ENCODE peak calls at places on chromosomes 1 and 21, in ten cellular contexts. Z is CD4-positive, alpha-beta memory T cell; A is IMR-90; J is gastrocnemius medialis; V is GM23338; Q is DND-41; P is SK-N-SH; K is lung; I is ovary; O is stomach. F is an unnamed sample. For H3K27me3, the result is how much of the 10 kb centered on the place peaks cover.

GRCh38 chr1:219031821-219032220 is 141.9 kb upstream of the LYPLAL1 start:
- DNase-seq in Z (no peak), J (no peak), K (no peak), I (no peak), O (no peak), Q (no peak), A (no peak), V (no peak), P (no peak), F (no peak)

GRCh38 chr1:208137144-208137682 is 107.0 kb downstream of the PLXNA2 start:
- DNase-seq in O (no peak), K (no peak), A (peak), J (no peak), I (no peak), V (no peak), Z (no peak), P (no peak), Q (no peak), F (no peak)

GRCh38 chr1:37472281-37472680 is 2.1 kb upstream of the ZC3H12A start:
- DNase-seq in J (no peak), Q (no peak), Z (no peak), V (no peak), P (no peak), K (no peak), O (no peak), A (no peak), I (no peak), F (no peak)

GRCh38 chr1:196680107-196680506 is 28.3 kb downstream of the CFH start:
- DNase-seq in V (no peak), P (no peak), Z (no peak), A (peak), J (no peak), Q (no peak), I (no peak), K (no peak), O (no peak), F (no peak)

GRCh38 chr21:37870229-37870628 is 46.0 kb downstream of the KCNJ6 start:
- DNase-seq in K (no peak), V (no peak), Z (no peak), I (no peak), P (no peak), A (no peak), O (no peak), J (no peak), Q (no peak), F (no peak)

GRCh38 chr1:9701661-9702060 is 50.1 kb downstream of the PIK3CD start:
- DNase-seq in P (no peak), K (no peak), V (no peak), Q (no peak), O (no peak), A (no peak), Z (no peak), I (no peak), J (no peak), F (no peak)

GRCh38 chr21:31161157-31161556 is 122.9 kb upstream of the KRTAP19-8 start:
- DNase-seq in O (no peak), Q (no peak), I (no peak), Z (no peak), K (no peak), J (no peak), V (peak), P (peak), A (peak), F (no peak)

GRCh38 chr1:184838374-184838995 is 83.8 kb upstream of the EDEM3 start:
- DNase-seq in Z (no peak), A (peak), O (peak), J (peak), P (peak), Q (no peak), V (no peak), K (no peak), I (no peak), F (no peak)

GRCh38 chr1:84069236-84069845 is 70.4 kb upstream of the TTLL7 start:
- DNase-seq in K (no peak), Z (no peak), V (peak), A (no peak), P (no peak), Q (no peak), O (no peak), J (no peak), I (no peak), F (no peak)

GRCh38 chr21:34771512-34772028 is 102.8 kb downstream of the CLIC6 start:
- DNase-seq in Q (no peak), O (no peak), K (no peak), A (peak), V (no peak), P (no peak), Z (no peak), I (no peak), J (no peak), F (no peak)

GRCh38 chr1:36464605-36465393 is 615 bp upstream of the MRPS15 start:
- DNase-seq in A (peak), O (no peak), J (no peak), K (no peak), Q (no peak), Z (no peak), I (no peak), P (no peak), V (peak), F (no peak)

GRCh38 chr1:170601866-170602265 is 62.1 kb upstream of the PRRX1 start:
- DNase-seq in Z (no peak), A (no peak), K (no peak), J (no peak), Q (no peak), I (no peak), O (no peak), P (no peak), V (no peak), F (no peak)

GRCh38 chr1:159832309-159832708 is 5.6 kb downstream of the SLAMF8 start:
- DNase-seq in V (no peak), Z (no peak), K (no peak), A (no peak), J (no peak), I (no peak), O (no peak), P (no peak), Q (no peak), F (no peak)

GRCh38 chr1:2786329-2787162 is 14.9 kb downstream of the TTC34 start:
- DNase-seq in Q (peak), A (no peak), V (peak), O (peak), I (no peak), K (no peak), Z (peak), J (no peak), P (peak), F (peak)

GRCh38 chr21:25456672-25457071 is 150.6 kb downstream of the MRPL39 start:
- DNase-seq in I (no peak), Q (no peak), Z (no peak), K (no peak), V (no peak), J (no peak), O (peak), P (no peak), A (peak), F (no peak)

GRCh38 chr21:28922368-28922767 is 70.3 kb downstream of the LTN1 start:
- DNase-seq in V (peak), I (no peak), Q (no peak), K (no peak), P (no peak), J (no peak), A (no peak), Z (no peak), O (no peak), F (no peak)

GRCh38 chr1:17117451-17118265 is 1.6 kb downstream of the PADI2 start:
- DNase-seq in K (no peak), A (no peak), Z (no peak), Q (no peak), O (no peak), V (no peak), J (peak), P (no peak), I (no peak), F (no peak)

GRCh38 chr1:22611530-22611947 is 24.9 kb upstream of the C1QA start:
- DNase-seq in A (peak), Z (no peak), O (no peak), K (no peak), Q (peak), P (no peak), J (no peak), V (peak), I (peak), F (no peak)

GRCh38 chr1:9990944-9991343 is 6.1 kb upstream of the RBP7 start:
- DNase-seq in J (no peak), P (no peak), V (no peak), I (no peak), Z (no peak), A (no peak), O (no peak), K (no peak), Q (no peak), F (no peak)

GRCh38 chr1:45846931-45847330 is 43.5 kb downstream of the MAST2 start:
- DNase-seq in A (peak), I (no peak), J (no peak), Z (no peak), O (no peak), P (no peak), V (peak), K (no peak), Q (no peak), F (no peak)

GRCh38 chr1:243470492-243470891 is 214.7 kb downstream of the SDCCAG8 start:
- DNase-seq in A (no peak), P (no peak), Q (no peak), V (peak), O (no peak), J (no peak), K (no peak), Z (no peak), I (no peak), F (peak)

GRCh38 chr1:152630596-152630995 is 7.7 kb upstream of the LCE3A start:
- DNase-seq in J (no peak), Q (no peak), O (no peak), A (no peak), V (no peak), I (no peak), P (no peak), K (no peak), Z (no peak), F (no peak)

GRCh38 chr1:230878584-230878975 is 10.3 kb upstream of the C1orf198 start:
- DNase-seq in J (peak), A (peak), Z (no peak), V (no peak), I (no peak), O (no peak), Q (no peak), K (no peak), P (no peak), F (no peak)

GRCh38 chr21:32306021-32306780 is 7.5 kb downstream of the MRAP start:
- DNase-seq in Z (no peak), K (no peak), I (no peak), A (no peak), Q (no peak), O (no peak), V (peak), P (peak), J (no peak), F (peak)

GRCh38 chr1:198771562-198772153 is 132.8 kb downstream of the PTPRC start:
- DNase-seq in K (no peak), I (no peak), V (peak), J (no peak), O (no peak), Q (peak), Z (no peak), A (peak), P (peak), F (peak)

GRCh38 chr1:53987880-53988279 is 30.1 kb downstream of the LDLRAD1 start:
- DNase-seq in J (no peak), Z (no peak), V (no peak), I (no peak), Q (no peak), A (peak), K (no peak), O (no peak), P (no peak), F (no peak)

GRCh38 chr21:32508558-32508957 is 76.8 kb downstream of the TCP10L start:
- DNase-seq in J (no peak), Q (no peak), K (no peak), A (no peak), I (no peak), V (no peak), Z (no peak), P (no peak), O (no peak), F (no peak)

GRCh38 chr1:225450491-225451191 is 22.8 kb upstream of the LBR start:
- DNase-seq in A (no peak), I (peak), O (no peak), P (no peak), Z (no peak), V (no peak), Q (no peak), K (no peak), J (no peak), F (no peak)

GRCh38 chr1:97870574-97870973 is 50.3 kb downstream of the DPYD start:
- DNase-seq in I (no peak), Q (no peak), Z (no peak), P (no peak), J (no peak), V (peak), K (no peak), O (no peak), A (no peak), F (no peak)

GRCh38 chr1:172507741-172508140 is 25.2 kb upstream of the SUCO start:
- DNase-seq in J (no peak), Z (no peak), I (no peak), A (no peak), P (no peak), V (no peak), Q (no peak), O (no peak), K (no peak), F (no peak)

GRCh38 chr1:150017206-150017750 is 6.8 kb upstream of the OTUD7B start:
- DNase-seq in O (peak), I (no peak), V (peak), A (no peak), P (no peak), Z (no peak), K (peak), Q (no peak), J (no peak), F (peak)
- H3K27ac ChIP-seq in O (no peak), I (no peak), V (no peak), A (no peak), P (no peak), Z (no peak), K (no peak), Q (no peak), J (no peak), F (peak)

GRCh38 chr1:943545-944340 is 15.3 kb downstream of the NOC2L start:
- DNase-seq in P (no peak), Q (no peak), V (no peak), A (no peak), J (no peak), O (no peak), Z (no peak), K (no peak), I (no peak), F (no peak)

GRCh38 chr1:942411-942821 is 16.6 kb downstream of the NOC2L start:
- DNase-seq in Q (no peak), A (no peak), P (peak), I (no peak), K (no peak), J (no peak), O (no peak), Z (no peak), V (peak), F (no peak)

GRCh38 chr1:942864-943533 is 16.1 kb downstream of the NOC2L start:
- DNase-seq in A (peak), Q (no peak), P (no peak), J (no peak), V (no peak), I (peak), Z (no peak), O (no peak), K (peak), F (no peak)

GRCh38 chr1:945910-946565 is 13.0 kb downstream of the NOC2L start:
- DNase-seq in A (no peak), V (no peak), J (no peak), I (no peak), Z (no peak), O (no peak), P (no peak), K (no peak), Q (no peak), F (no peak)

DNA sequence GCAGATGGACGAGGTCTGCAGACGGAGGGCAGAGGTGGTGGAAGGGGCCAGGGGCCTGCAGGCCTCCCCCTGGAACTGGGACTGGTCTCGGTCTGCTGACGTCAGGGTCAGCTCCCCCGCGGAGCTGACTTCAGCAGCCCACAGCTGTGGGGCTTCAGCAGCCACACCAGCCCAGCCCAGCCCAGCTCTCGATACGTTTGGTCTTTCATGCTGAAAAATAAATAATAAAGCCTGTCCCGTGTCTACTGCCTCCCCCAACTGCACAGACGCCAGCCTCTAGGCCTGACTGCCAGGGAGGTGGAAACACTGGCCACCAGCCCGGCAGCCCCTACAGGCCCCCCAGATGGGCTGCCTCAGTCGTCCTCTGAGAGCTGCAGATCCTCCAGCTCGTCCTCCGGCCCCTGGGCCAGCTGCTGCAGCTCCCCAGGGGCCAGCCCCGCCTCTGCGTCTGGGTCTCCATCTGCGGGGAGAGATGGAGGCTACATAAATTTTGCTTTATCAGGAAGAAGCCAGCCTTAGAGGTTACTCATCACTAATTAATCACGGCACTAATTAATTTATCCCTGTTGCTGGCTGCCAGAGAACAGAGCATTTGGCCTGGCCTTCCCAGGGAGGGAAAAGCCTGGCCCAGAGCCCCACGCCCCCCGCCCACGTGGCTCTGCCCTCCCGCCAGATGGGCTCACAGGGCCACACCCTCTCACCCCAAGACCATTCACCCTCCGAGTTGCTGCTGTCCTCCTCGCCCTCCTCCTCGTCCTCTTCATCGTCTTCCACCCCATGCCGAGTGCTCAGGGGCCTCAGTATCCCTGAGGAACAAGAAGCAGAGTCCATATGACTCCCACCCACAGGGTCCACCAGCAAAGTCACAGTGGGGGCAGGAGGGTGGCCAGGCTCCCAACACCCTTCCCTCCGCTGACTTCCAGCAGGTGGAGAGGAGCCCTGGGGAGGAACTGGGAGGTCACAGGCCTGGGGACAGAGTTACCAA is 14.4 kb downstream of the NOC2L start:
- DNase-seq in A (peak), J (no peak), O (no peak), Q (no peak), Z (no peak), V (no peak), I (peak), P (peak), K (no peak), F (peak)
- H3K4me3 ChIP-seq in A (no peak), J (no peak), O (no peak), Q (no peak), Z (no peak), V (no peak), I (no peak), P (no peak), K (no peak), F (no peak)

DNA sequence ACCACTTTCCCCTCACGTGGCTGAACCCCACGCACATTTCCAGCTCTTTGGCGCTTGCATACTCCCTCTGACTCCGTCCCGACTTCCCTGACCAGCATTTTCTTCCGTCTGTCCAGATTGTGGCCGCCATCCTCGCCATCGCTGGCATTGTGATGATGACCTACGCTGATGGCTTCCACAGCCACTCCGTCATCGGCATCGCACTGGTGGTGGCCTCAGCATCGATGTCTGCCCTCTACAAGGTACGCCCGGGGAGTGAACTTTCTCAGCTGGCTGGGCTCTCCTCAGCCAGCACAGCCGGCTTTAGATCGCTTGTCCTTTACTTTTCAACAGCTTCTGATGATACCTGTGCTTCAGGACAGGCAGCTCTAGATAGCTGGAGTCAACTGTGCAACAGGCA is 56.8 kb upstream of the COA6 start:
- DNase-seq in O (no peak), J (no peak), K (no peak), Q (no peak), Z (no peak), I (no peak), A (no peak), P (no peak), V (no peak), F (no peak)
- H3K27me3 ChIP-seq in O (under half), J (under half), K (under half), Q (under half), Z (under half), I (under half), A (under half), P (under half), V (under half), F (half or more)

GRCh38 chr1:27004471-27005165 is 8.0 kb downstream of the TENT5B start:
- DNase-seq in K (no peak), Q (no peak), O (peak), I (no peak), P (peak), Z (no peak), A (peak), J (no peak), V (peak), F (peak)

GRCh38 chr1:27005166-27005530 is 7.5 kb downstream of the TENT5B start:
- DNase-seq in O (no peak), V (no peak), P (no peak), Q (no peak), I (no peak), J (no peak), Z (no peak), A (no peak), K (no peak), F (no peak)

GRCh38 chr1:27006683-27007082 is 6.0 kb downstream of the TENT5B start:
- DNase-seq in A (no peak), V (no peak), Q (no peak), I (no peak), O (no peak), K (no peak), Z (no peak), P (no peak), J (no peak), F (no peak)

GRCh38 chr1:27003745-27004470 is 8.7 kb downstream of the TENT5B start:
- DNase-seq in Q (no peak), Z (no peak), J (no peak), O (no peak), A (no peak), V (peak), P (no peak), K (no peak), I (no peak), F (no peak)

DNA sequence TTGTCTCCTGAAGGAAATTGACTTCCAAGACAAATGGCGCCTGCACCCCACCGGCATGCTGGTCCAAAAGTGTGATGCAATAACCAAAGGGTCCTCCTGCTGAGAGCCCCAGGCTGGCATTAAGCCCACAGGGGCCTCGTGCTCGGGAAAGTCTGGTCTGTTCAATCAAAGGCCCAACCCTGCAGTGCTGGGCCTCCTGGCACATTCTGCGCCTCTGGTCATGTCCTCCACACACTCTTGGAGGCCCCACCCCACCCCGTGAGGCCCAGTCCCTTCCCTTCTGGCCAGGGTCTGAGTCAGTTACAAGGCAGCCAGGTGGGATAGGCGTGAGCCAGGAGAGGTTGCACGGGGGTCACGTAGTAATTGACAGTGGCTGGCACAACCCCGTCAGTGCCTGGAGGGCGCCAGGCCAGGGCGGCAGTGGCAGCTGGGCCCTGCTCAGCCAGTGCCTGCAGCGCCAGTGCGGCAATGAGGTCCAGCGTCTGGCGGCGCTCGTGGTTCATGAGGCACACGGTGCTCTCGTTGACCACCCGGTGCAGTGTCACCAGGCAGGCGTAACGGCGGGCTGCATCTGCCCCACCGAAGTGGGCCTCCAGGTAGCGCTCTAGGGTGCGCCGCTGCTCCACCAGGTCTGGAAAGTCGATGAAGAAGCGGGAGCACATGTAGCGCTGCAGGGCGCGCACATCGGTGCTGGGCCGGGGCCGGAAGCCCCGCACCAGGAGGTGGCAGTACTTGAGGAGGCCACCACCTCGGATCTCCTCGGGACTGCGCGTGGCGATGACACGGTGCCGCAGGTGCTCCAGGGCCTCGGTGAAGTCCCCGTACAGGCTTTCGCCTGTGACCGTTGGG is 6.8 kb downstream of the TENT5B start:
- DNase-seq in K (no peak), J (no peak), O (peak), Z (no peak), V (peak), Q (no peak), P (no peak), A (no peak), I (no peak), F (no peak)
- H3K27ac ChIP-seq in K (no peak), J (no peak), O (no peak), Z (no peak), V (peak), Q (no peak), P (no peak), A (no peak), I (no peak), F (no peak)